ENCODE peak calls at places on chromosome 16, in nine cellular contexts. T is heart right ventricle; O is EH; E is islet precursor cell; U is GM19239; A is adipocyte; J is activated naive CD8-positive, alpha-beta T cell treated with anti-CD3 and anti-CD28 coated beads for 36 hours; G is left colon; Y is stimulated activated CD8-positive, alpha-beta memory T cell treated with anti-CD3 and anti-CD28 coated beads, Interleukin-15, amount 100 ng/mL, for 4 hours. S is an unnamed sample.

GRCh38 chr16:27363797-27364196 is 38.2 kb upstream of the IL21R start:
- DNase-seq in T (no peak), O (peak; percentile 5), E (no peak), U (no peak), A (no peak), J (no peak), G (peak; percentile 88), Y (no peak), S (peak; percentile 91)

GRCh38 chr16:77790964-77791363 is 2.6 kb downstream of the VAT1L start:
- DNase-seq in T (no peak), O (no peak), E (no peak), U (no peak), A (no peak), J (no peak), G (no peak), Y (no peak), S (no peak)

GRCh38 chr16:28951410-28951943 is 740 bp downstream of the NFATC2IP start:
- DNase-seq in T (no peak), O (peak; percentile 36), E (no peak), U (no peak), A (no peak), J (no peak), G (peak; percentile 64), Y (no peak), S (peak; percentile 74)

GRCh38 chr16:84109598-84110325 is 7.0 kb downstream of the MBTPS1 start:
- DNase-seq in T (no peak), O (no peak), E (no peak), U (no peak), A (no peak), J (no peak), G (no peak), Y (no peak), S (no peak)

GRCh38 chr16:66515543-66516171 is 34.3 kb downstream of the TK2 start:
- DNase-seq in T (no peak), O (peak; percentile 87), E (no peak), U (no peak), A (peak; percentile 40), J (no peak), G (no peak), Y (no peak), S (no peak)

GRCh38 chr16:84919751-84920150 is 91.6 kb downstream of the ZDHHC7 start:
- DNase-seq in T (no peak), O (no peak), E (no peak), U (no peak), A (no peak), J (no peak), G (no peak), Y (no peak), S (no peak)

GRCh38 chr16:27318399-27319256 is 4.9 kb downstream of the IL4R start:
- DNase-seq in T (no peak), O (no peak), E (no peak), U (no peak), A (no peak), J (peak; percentile 70), G (peak; percentile 50), Y (peak; percentile 37), S (peak; percentile 48)

GRCh38 chr16:83792391-83792790 is 15.4 kb upstream of the HSBP1 start:
- DNase-seq in T (no peak), O (no peak), E (no peak), U (no peak), A (no peak), J (no peak), G (no peak), Y (no peak), S (no peak)

GRCh38 chr16:64738321-64738960 is 383.4 kb downstream of the CDH11 start:
- DNase-seq in T (no peak), O (peak; percentile 89), E (no peak), U (no peak), A (peak; percentile 78), J (no peak), G (no peak), Y (no peak), S (no peak)